ENCODE peak calls at places on chromosomes 1 and 21, in four cellular contexts. K is ELR; N is NAMALWA; L is effector CD4-positive, alpha-beta T cell. A is an unnamed sample.

GRCh38 chr1:230979952-230980351 is 1.1 kb downstream of the ARV1 start:
- DNase-seq in K (no peak), N (peak; percentile 11), L (no peak), A (no peak)

GRCh38 chr1:246753670-246754535 is 29.7 kb downstream of the SCCPDH start:
- DNase-seq in K (peak; percentile 80), N (peak; percentile 83), L (peak; percentile 43), A (peak; percentile 65)

GRCh38 chr21:42171091-42172053 is 47.6 kb upstream of the ABCG1 start:
- DNase-seq in K (no peak), N (no peak), L (no peak), A (peak; percentile 94)

GRCh38 chr1:228000416-228000815 is 6.4 kb upstream of the WNT3A start:
- DNase-seq in K (no peak), N (no peak), L (no peak), A (no peak)

GRCh38 chr1:31788825-31789256 is 24.7 kb upstream of the ADGRB2 start:
- DNase-seq in K (no peak), N (peak; percentile 76), L (peak; percentile 20), A (peak; percentile 68)

GRCh38 chr1:3459051-3459908 is 4.8 kb downstream of the ARHGEF16 start:
- DNase-seq in K (no peak), N (no peak), L (no peak), A (no peak)

GRCh38 chr1:156053770-156054499 is at the start of gene UBQLN4:
- DNase-seq in K (peak; percentile 88), N (peak; percentile 92), L (peak; percentile 76), A (peak; percentile 86)

GRCh38 chr1:23111600-23112535 is 56.8 kb downstream of the LUZP1 start:
- DNase-seq in K (no peak), N (no peak), L (no peak), A (no peak)

GRCh38 chr1:63920154-63921117 is 146.6 kb downstream of the ROR1 start:
- DNase-seq in K (peak; percentile 72), N (peak; percentile 33), L (no peak), A (peak; percentile 65)

GRCh38 chr1:11790880-11791715 is 14.7 kb downstream of the MTHFR start:
- DNase-seq in K (peak; percentile 74), N (no peak), L (no peak), A (peak; percentile 68)

GRCh38 chr1:109932679-109933078 is 22.0 kb downstream of the CSF1 start:
- DNase-seq in K (no peak), N (no peak), L (no peak), A (no peak)

GRCh38 chr1:61338899-61339298 is 256.5 kb downstream of the NFIA start:
- DNase-seq in K (no peak), N (no peak), L (no peak), A (no peak)

GRCh38 chr1:91020967-91021685 is 709 bp downstream of the ZNF644 start:
- DNase-seq in K (peak; percentile 90), N (peak; percentile 89), L (peak; percentile 67), A (peak; percentile 78)

GRCh38 chr1:108892356-108893140 is 15.8 kb downstream of the GPSM2 start:
- DNase-seq in K (peak; percentile 73), N (no peak), L (no peak), A (no peak)

GRCh38 chr21:32826317-32827167 is 55.0 kb upstream of the PAXBP1 start:
- DNase-seq in K (peak; percentile 62), N (peak; percentile 74), L (no peak), A (peak; percentile 70)

GRCh38 chr1:91997607-91998195 is 32.1 kb upstream of the EPHX4 start:
- DNase-seq in K (peak; percentile 71), N (peak; percentile 71), L (peak; percentile 25), A (peak; percentile 64)

GRCh38 chr1:2478100-2478499 is 2.0 kb downstream of the PLCH2 start:
- DNase-seq in K (no peak), N (no peak), L (no peak), A (no peak)

GRCh38 chr1:227885648-227886502 is 61.9 kb downstream of the WNT9A start:
- DNase-seq in K (peak; percentile 52), N (no peak), L (no peak), A (peak; percentile 91)

GRCh38 chr1:150979007-150979722 is 2.9 kb upstream of the ANXA9 start:
- DNase-seq in K (peak; percentile 92), N (peak; percentile 98), L (peak; percentile 88), A (peak; percentile 87)

GRCh38 chr1:10179751-10180150 is 30.6 kb upstream of the KIF1B start:
- DNase-seq in K (no peak), N (no peak), L (no peak), A (no peak)

GRCh38 chr21:35796834-35797233 is 263.5 kb downstream of the SETD4 start:
- DNase-seq in K (peak; percentile 3), N (no peak), L (no peak), A (no peak)

GRCh38 chr1:56331892-56332567 is 247.3 kb downstream of the PLPP3 start:
- DNase-seq in K (peak; percentile 30), N (no peak), L (no peak), A (peak; percentile 52)

GRCh38 chr1:228149341-228150020 is at the start of gene GJC2:
- DNase-seq in K (peak; percentile 25), N (no peak), L (no peak), A (no peak)

GRCh38 chr1:35769188-35769758 is 505 bp downstream of the CLSPN start:
- DNase-seq in K (peak; percentile 93), N (peak; percentile 94), L (peak; percentile 72), A (peak; percentile 86)

GRCh38 chr1:157626099-157626498 is 28.2 kb upstream of the FCRL4 start:
- DNase-seq in K (peak; percentile 14), N (peak; percentile 79), L (no peak), A (peak; percentile 32)

GRCh38 chr1:199691540-199691939 is 336.0 kb upstream of the NR5A2 start:
- DNase-seq in K (peak; percentile 82), N (no peak), L (no peak), A (peak; percentile 81)

GRCh38 chr1:107142370-107142668 is 1.5 kb downstream of the NTNG1 start:
- DNase-seq in K (no peak), N (no peak), L (no peak), A (no peak)

GRCh38 chr1:175493999-175494336 is 249.4 kb downstream of the TNR start:
- DNase-seq in K (no peak), N (no peak), L (no peak), A (no peak)

GRCh38 chr1:152052606-152053005 is 15.8 kb upstream of the S100A11 start:
- DNase-seq in K (peak; percentile 84), N (peak; percentile 91), L (peak; percentile 84), A (peak; percentile 84)

GRCh38 chr1:235160395-235160964 is 570 bp downstream of the RBM34 start:
- DNase-seq in K (peak; percentile 61), N (peak; percentile 86), L (peak; percentile 30), A (peak; percentile 65)

GRCh38 chr1:209457618-209458017 is 125.9 kb upstream of the CAMK1G start:
- DNase-seq in K (no peak), N (no peak), L (no peak), A (no peak)

GRCh38 chr1:43188106-43188505 is 16.0 kb downstream of the CFAP57 start:
- DNase-seq in K (no peak), N (no peak), L (no peak), A (no peak)

GRCh38 chr1:89855413-89856123 is 34.7 kb downstream of the LRRC8D start:
- DNase-seq in K (peak; percentile 82), N (peak; percentile 60), L (no peak), A (peak; percentile 65)

GRCh38 chr1:198018529-198018928 is 101.4 kb downstream of the LHX9 start:
- DNase-seq in K (peak; percentile 97), N (no peak), L (no peak), A (peak; percentile 100)

GRCh38 chr1:46940307-46940706 is 969 bp downstream of the CYP4A11 start:
- DNase-seq in K (no peak), N (no peak), L (no peak), A (no peak)

GRCh38 chr1:218874313-218874712 is 299.4 kb upstream of the LYPLAL1 start:
- DNase-seq in K (peak; percentile 87), N (no peak), L (no peak), A (peak; percentile 92)

GRCh38 chr1:240033406-240033805 is 58.3 kb upstream of the FMN2 start:
- DNase-seq in K (no peak), N (no peak), L (no peak), A (no peak)